ENCODE peak calls at places on chromosomes 7 and 10, in six cellular contexts. T is spleen, Y is breast epithelium, J is transverse colon, B is A549, D is upper lobe of left lung. G is an unnamed sample.

GRCh38 chr10:132679217-132679595 is 106.7 kb downstream of the NKX6-2 start:
- DNase-seq in D (peak), Y (no peak), J (no peak), T (peak), B (no peak), G (no peak)

GRCh38 chr7:154332776-154333175 is 280.6 kb downstream of the DPP6 start:
- DNase-seq in T (no peak), D (peak), B (no peak), J (no peak), Y (no peak), G (no peak)

GRCh38 chr7:112162161-112163020 is 43.8 kb downstream of the DOCK4 start:
- DNase-seq in Y (no peak), D (no peak), B (peak), T (no peak), J (no peak), G (peak)

GRCh38 chr7:101237206-101238067 is at the start of gene CLDN15:
- DNase-seq in D (peak), Y (no peak), T (peak), J (peak), B (no peak), G (no peak)

GRCh38 chr10:123213192-123213591 is 59.0 kb downstream of the BUB3 start:
- DNase-seq in Y (no peak), B (no peak), J (no peak), D (no peak), T (no peak), G (no peak)

GRCh38 chr7:50302486-50303081 is 1.9 kb upstream of the IKZF1 start:
- DNase-seq in D (peak), Y (no peak), J (no peak), B (no peak), T (no peak), G (no peak)

GRCh38 chr10:119742988-119743646 is 17.3 kb downstream of the INPP5F start:
- DNase-seq in T (no peak), Y (no peak), D (no peak), B (no peak), J (peak), G (no peak)

GRCh38 chr7:33895025-33895804 is 10.1 kb upstream of the BMPER start:
- DNase-seq in J (peak), Y (peak), T (peak), B (peak), D (peak), G (peak)

GRCh38 chr7:138468244-138469123 is 8.4 kb downstream of the TRIM24 start:
- DNase-seq in Y (no peak), J (no peak), B (no peak), T (no peak), D (no peak), G (no peak)

GRCh38 chr10:97195654-97196212 is 10.0 kb upstream of the SLIT1 start:
- DNase-seq in D (no peak), Y (no peak), T (no peak), B (no peak), J (no peak), G (no peak)

GRCh38 chr10:48464871-48465736 is 139.8 kb downstream of the ARHGAP22 start:
- DNase-seq in B (no peak), T (peak), Y (peak), D (peak), J (no peak), G (no peak)

GRCh38 chr10:90872648-90873020 is 860 bp downstream of the RPP30 start:
- DNase-seq in D (no peak), T (no peak), Y (no peak), J (no peak), B (no peak), G (no peak)

GRCh38 chr7:36057375-36057774 is 95.7 kb upstream of the EEPD1 start:
- DNase-seq in B (no peak), D (no peak), J (no peak), T (no peak), Y (no peak), G (no peak)

GRCh38 chr10:102602272-102603045 is 41.8 kb upstream of the TRIM8 start:
- DNase-seq in Y (no peak), J (no peak), B (no peak), T (no peak), D (no peak), G (no peak)

GRCh38 chr10:21807162-21807561 is 196.4 kb downstream of the DNAJC1 start:
- DNase-seq in J (no peak), B (no peak), T (no peak), D (no peak), Y (no peak), G (no peak)

GRCh38 chr7:54782829-54783228 is 23.8 kb upstream of the SEC61G start:
- DNase-seq in B (no peak), T (no peak), Y (no peak), D (no peak), J (no peak), G (no peak)

GRCh38 chr7:99190359-99191009 is 17.4 kb downstream of the KPNA7 start:
- DNase-seq in Y (no peak), T (peak), D (no peak), B (no peak), J (no peak), G (no peak)

GRCh38 chr10:3889961-3890522 is 105.0 kb upstream of the KLF6 start:
- DNase-seq in D (no peak), J (no peak), Y (no peak), B (peak), T (no peak), G (no peak)

GRCh38 chr7:6613706-6614105 is 1.7 kb upstream of the ZNF853 start:
- DNase-seq in B (no peak), D (no peak), J (no peak), Y (no peak), T (no peak), G (no peak)

GRCh38 chr7:44279286-44279685 is 46.1 kb downstream of the CAMK2B start:
- DNase-seq in D (peak), J (no peak), B (no peak), T (peak), Y (peak), G (no peak)

GRCh38 chr10:21417172-21417712 is 108.2 kb downstream of the SKIDA1 start:
- DNase-seq in D (no peak), J (no peak), T (no peak), B (no peak), Y (no peak), G (no peak)

GRCh38 chr10:15433850-15434537 is 62.9 kb upstream of the FAM171A1 start:
- DNase-seq in T (no peak), B (peak), J (no peak), D (no peak), Y (no peak), G (peak)

GRCh38 chr10:102300289-102300843 is 55.0 kb downstream of the GBF1 start:
- DNase-seq in Y (no peak), B (no peak), T (no peak), J (no peak), D (no peak), G (peak)

GRCh38 chr7:142961973-142962913 is at the start of gene KEL:
- DNase-seq in J (no peak), Y (no peak), B (no peak), T (no peak), D (no peak), G (no peak)

GRCh38 chr7:151465169-151465568 is 25.2 kb upstream of the CRYGN start:
- DNase-seq in J (no peak), B (no peak), Y (no peak), D (no peak), T (no peak), G (no peak)

GRCh38 chr10:3310016-3310415 is 137.4 kb upstream of the PITRM1 start:
- DNase-seq in B (no peak), T (no peak), J (no peak), D (no peak), Y (no peak), G (no peak)

GRCh38 chr7:152912511-152912910 is 153.0 kb downstream of the ACTR3B start:
- DNase-seq in J (no peak), B (no peak), D (no peak), Y (no peak), T (no peak), G (no peak)
- TF ChIP-seq POLR2A in J (no peak), B (no peak), D (no peak), Y (no peak), T (no peak), G (no peak)

GRCh38 chr7:90346326-90347125 is at the start of gene GTPBP10:
- DNase-seq in J (peak), T (peak), Y (peak), B (peak), D (peak), G (peak)
- TF ChIP-seq POLR2A in J (peak), T (peak), Y (peak), B (peak), D (no peak), G (peak)

DNA sequence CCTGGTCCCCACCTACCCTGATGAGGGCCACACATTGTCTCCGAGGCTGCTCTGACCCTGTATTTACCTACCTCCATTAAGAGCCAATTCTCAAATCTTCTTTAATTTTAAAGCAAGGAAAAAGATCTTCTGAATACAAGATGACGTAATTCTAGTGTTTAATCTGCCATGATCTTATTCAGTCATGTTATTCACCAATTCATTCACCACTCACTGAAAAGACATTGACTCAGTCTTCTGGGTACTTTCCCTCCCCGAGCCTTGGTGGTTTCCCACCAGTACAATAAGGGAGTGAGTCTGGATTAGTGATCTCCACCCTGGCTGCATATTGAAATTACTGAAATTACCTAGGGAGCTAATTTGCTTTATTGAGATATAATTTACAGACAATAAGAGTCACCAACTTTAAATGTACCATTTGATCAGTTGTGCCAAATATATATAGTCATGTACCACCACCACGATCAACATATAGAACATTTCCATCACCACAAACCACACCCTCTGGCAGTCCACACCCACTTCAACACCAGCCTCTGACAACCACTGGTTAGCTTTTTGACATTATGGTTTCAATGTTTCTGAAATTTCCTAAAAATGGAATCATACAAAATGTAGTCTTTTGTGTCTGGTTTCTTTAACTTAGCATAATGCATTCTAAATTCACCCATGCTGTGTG is 117.5 kb upstream of the UNC5B start:
- DNase-seq in Y (no peak), T (no peak), D (no peak), J (no peak), B (no peak), G (no peak)
- TF ChIP-seq POLR2A in Y (no peak), T (no peak), D (no peak), J (no peak), B (no peak), G (no peak)

GRCh38 chr7:121084748-121085336 is 96.3 kb downstream of the CPED1 start:
- DNase-seq in T (no peak), B (no peak), Y (no peak), J (no peak), D (peak), G (peak)
- TF ChIP-seq POLR2A in T (no peak), B (no peak), Y (no peak), J (no peak), D (no peak), G (no peak)

GRCh38 chr7:149285581-149285975 is 23.6 kb downstream of the ZNF783 start:
- DNase-seq in B (peak), D (no peak), J (peak), T (no peak), Y (peak), G (peak)

GRCh38 chr7:149284343-149284742 is 22.3 kb downstream of the ZNF783 start:
- DNase-seq in B (no peak), T (no peak), Y (peak), D (no peak), J (peak), G (no peak)

GRCh38 chr7:149286811-149287400 is 24.9 kb downstream of the ZNF783 start:
- DNase-seq in B (no peak), J (no peak), Y (no peak), T (no peak), D (no peak), G (no peak)

GRCh38 chr7:149283321-149283720 is 21.3 kb downstream of the ZNF783 start:
- DNase-seq in T (no peak), Y (no peak), D (no peak), B (no peak), J (no peak), G (no peak)

GRCh38 chr7:149284850-149285580 is 23.0 kb downstream of the ZNF783 start:
- DNase-seq in T (peak), B (peak), J (peak), D (peak), Y (peak), G (peak)
- TF ChIP-seq POLR2A in T (no peak), B (peak), J (peak), D (no peak), Y (no peak), G (peak)

DNA sequence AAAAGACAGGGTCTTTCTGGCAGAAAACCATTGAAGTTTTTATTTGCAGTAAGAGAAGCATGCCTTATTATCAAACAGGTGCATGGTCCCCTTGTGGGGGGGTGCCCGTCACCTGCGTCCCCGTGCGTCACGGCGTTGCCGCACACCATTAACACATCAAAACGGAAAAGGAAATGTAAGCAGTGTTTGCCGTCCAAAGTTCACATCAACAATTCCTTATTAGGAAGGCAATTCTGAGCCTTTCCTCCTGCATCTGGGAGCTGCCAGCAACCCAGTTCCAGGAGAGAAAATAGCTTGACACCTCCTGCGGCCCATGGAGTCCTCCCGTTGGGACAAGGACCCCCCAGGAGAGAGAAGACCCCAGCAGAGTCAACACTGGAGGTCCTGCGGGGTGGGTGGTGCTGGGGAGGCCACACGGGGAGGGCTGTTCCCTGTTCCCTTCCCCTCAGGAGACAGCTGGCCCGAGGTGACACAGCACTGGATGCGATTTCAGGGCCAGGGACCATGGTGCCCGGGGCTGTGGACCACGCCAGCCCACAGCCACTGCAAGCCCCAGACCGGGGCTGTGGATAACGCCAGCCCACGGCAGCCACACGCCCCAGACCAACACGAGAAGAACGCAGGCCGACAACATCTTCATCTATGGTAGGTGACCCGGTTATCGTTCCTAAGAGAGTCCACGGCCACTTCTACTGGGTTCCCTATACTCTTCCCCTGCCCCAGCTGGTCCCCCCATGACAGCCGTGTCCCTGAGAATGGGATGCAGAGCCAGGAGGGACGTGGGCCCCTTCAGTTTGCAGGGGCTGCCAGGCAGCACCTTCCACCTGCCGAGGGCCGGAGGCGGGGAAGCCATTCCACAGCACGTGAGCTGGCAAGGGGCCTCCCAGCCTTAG is 39.4 kb downstream of the DIP2C start:
- DNase-seq in B (peak), T (no peak), J (peak), Y (no peak), D (no peak), G (no peak)
- TF ChIP-seq POLR2A in B (no peak), T (no peak), J (peak), Y (no peak), D (no peak), G (no peak)

DNA sequence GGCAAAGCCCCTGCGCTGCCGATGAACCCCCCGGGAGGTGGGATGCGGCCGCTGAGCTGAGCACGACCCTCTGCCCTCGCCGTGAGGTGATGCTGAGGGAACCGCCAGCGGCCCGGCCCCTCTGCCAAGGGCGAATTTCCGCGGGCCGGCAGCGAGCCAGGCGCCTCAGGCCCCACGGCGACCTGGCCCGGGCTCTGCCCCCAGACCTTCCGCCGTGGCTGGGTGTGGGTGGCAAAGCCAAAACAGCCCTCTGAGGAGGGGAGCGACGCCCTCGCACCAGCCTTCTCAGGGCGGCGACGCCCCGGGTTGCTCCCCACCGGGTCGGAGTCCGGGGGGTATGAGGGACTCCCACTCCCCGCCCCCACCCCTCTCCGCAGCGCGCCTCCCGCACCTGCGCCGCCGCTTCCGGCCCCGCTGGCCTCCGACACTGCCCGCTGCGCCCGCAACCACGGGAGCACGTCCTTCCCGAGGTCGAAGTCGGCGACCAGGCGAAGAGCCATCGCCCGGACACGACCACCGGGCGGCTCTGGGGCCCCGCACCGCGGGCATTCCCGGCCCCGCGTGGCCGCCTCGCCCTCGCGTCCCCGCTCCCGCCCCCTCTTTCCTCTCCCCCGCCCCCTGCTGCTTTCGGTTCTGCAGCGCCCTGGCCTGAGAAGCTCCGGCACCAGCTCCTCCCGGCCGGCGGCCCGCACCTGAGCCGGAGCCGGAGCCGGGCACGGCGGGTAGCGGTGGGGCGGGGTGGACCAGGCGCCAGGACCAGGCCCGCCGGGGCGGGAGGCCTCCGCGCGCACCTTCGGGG is at the start of gene GSAP:
- DNase-seq in J (peak), B (peak), T (peak), D (peak), Y (peak), G (peak)
- TF ChIP-seq POLR2A in J (peak), B (peak), T (no peak), D (no peak), Y (no peak), G (peak)

G was measured in H54.